ENCODE peak calls at places on chromosomes 11 and 22, in eight cellular contexts. V, N, X, Q, M, W, S and T are unnamed samples.

GRCh38 chr22:37661160-37661924 is 2.8 kb downstream of the PDXP start:
- DNase-seq in V (peak; percentile 35), N (peak; percentile 42), X (no peak), Q (no peak), M (peak; percentile 48), W (no peak), S (peak; percentile 85), T (no peak)

GRCh38 chr11:69799097-69799496 is 20.1 kb downstream of the FGF3 start:
- DNase-seq in V (no peak), N (no peak), X (no peak), Q (no peak), M (no peak), W (no peak), S (no peak), T (no peak)

GRCh38 chr11:35030716-35031213 is 108.2 kb upstream of the CD44 start:
- DNase-seq in V (peak; percentile 96), N (no peak), X (no peak), Q (peak; percentile 76), M (peak; percentile 27), W (peak; percentile 58), S (peak; percentile 100), T (peak; percentile 75)

GRCh38 chr22:36453855-36454378 is 27.5 kb downstream of the TXN2 start:
- DNase-seq in V (no peak), N (no peak), X (no peak), Q (no peak), M (no peak), W (no peak), S (no peak), T (no peak)

GRCh38 chr11:107780775-107781174 is 68.9 kb upstream of the SLN start:
- DNase-seq in V (peak; percentile 63), N (no peak), X (no peak), Q (no peak), M (no peak), W (no peak), S (no peak), T (no peak)

GRCh38 chr22:23457586-23457985 is 122.5 kb downstream of the IGLL1 start:
- DNase-seq in V (no peak), N (no peak), X (no peak), Q (no peak), M (no peak), W (no peak), S (no peak), T (peak; percentile 66)

GRCh38 chr11:35082322-35083180 is 56.4 kb upstream of the CD44 start:
- DNase-seq in V (peak; percentile 80), N (peak; percentile 94), X (peak; percentile 51), Q (peak; percentile 59), M (peak; percentile 96), W (peak; percentile 53), S (peak; percentile 95), T (peak; percentile 87)

GRCh38 chr22:23534851-23535717 is 45.0 kb downstream of the IGLL1 start:
- DNase-seq in V (no peak), N (no peak), X (no peak), Q (no peak), M (no peak), W (no peak), S (no peak), T (no peak)

GRCh38 chr11:16632295-16633200 is 105.9 kb upstream of the C11orf58 start:
- DNase-seq in V (peak; percentile 66), N (no peak), X (no peak), Q (no peak), M (no peak), W (no peak), S (peak; percentile 46), T (no peak)

GRCh38 chr11:12216542-12217422 is 106.4 kb downstream of the MICAL2 start:
- DNase-seq in V (no peak), N (no peak), X (peak; percentile 56), Q (no peak), M (no peak), W (no peak), S (no peak), T (no peak)

GRCh38 chr22:49517211-49517610 is 310.5 kb downstream of the BRD1 start:
- DNase-seq in V (no peak), N (no peak), X (no peak), Q (no peak), M (no peak), W (no peak), S (no peak), T (no peak)

GRCh38 chr11:46722566-46723358 is 3.7 kb downstream of the F2 start:
- DNase-seq in V (no peak), N (no peak), X (no peak), Q (no peak), M (no peak), W (no peak), S (no peak), T (no peak)

GRCh38 chr22:20957118-20957690 is 9.9 kb upstream of the AIFM3 start:
- DNase-seq in V (peak; percentile 22), N (no peak), X (peak; percentile 30), Q (peak; percentile 27), M (no peak), W (no peak), S (peak; percentile 67), T (no peak)

GRCh38 chr22:23404689-23405365 is 175.3 kb downstream of the IGLL1 start:
- DNase-seq in V (peak; percentile 31), N (no peak), X (peak; percentile 42), Q (no peak), M (no peak), W (peak; percentile 24), S (peak; percentile 31), T (peak; percentile 69)

GRCh38 chr22:28989912-28990311 is 71.7 kb downstream of the C22orf31 start:
- DNase-seq in V (no peak), N (no peak), X (no peak), Q (no peak), M (no peak), W (no peak), S (no peak), T (no peak)

GRCh38 chr11:95599959-95600586 is 189.5 kb downstream of the FAM76B start:
- DNase-seq in V (no peak), N (peak; percentile 27), X (no peak), Q (no peak), M (peak; percentile 72), W (no peak), S (no peak), T (no peak)

GRCh38 chr11:58688779-58689503 is 42.8 kb downstream of the GLYAT start:
- DNase-seq in V (peak; percentile 62), N (no peak), X (no peak), Q (no peak), M (no peak), W (no peak), S (peak; percentile 57), T (no peak)

GRCh38 chr11:8283510-8284272 is 20.0 kb upstream of the LMO1 start:
- DNase-seq in V (no peak), N (no peak), X (no peak), Q (no peak), M (no peak), W (no peak), S (peak; percentile 16), T (no peak)

GRCh38 chr11:19232910-19233503 is 7.7 kb downstream of the E2F8 start:
- DNase-seq in V (peak; percentile 87), N (no peak), X (no peak), Q (no peak), M (no peak), W (no peak), S (peak; percentile 90), T (no peak)

GRCh38 chr11:113242767-113243397 is 71.5 kb upstream of the TTC12 start:
- DNase-seq in V (no peak), N (peak; percentile 10), X (no peak), Q (no peak), M (peak; percentile 53), W (no peak), S (peak; percentile 80), T (peak; percentile 58)
- H3K4me3 ChIP-seq in V (no peak overlapping the region), N (peak overlapping the region; percentile 30), X (peak overlapping the region; percentile 37), Q (peak overlapping the region; percentile 51), M (peak overlapping the region; percentile 61), W (peak overlapping the region; percentile 31), S (peak overlapping the region; percentile 76), T (no peak overlapping the region)

DNA sequence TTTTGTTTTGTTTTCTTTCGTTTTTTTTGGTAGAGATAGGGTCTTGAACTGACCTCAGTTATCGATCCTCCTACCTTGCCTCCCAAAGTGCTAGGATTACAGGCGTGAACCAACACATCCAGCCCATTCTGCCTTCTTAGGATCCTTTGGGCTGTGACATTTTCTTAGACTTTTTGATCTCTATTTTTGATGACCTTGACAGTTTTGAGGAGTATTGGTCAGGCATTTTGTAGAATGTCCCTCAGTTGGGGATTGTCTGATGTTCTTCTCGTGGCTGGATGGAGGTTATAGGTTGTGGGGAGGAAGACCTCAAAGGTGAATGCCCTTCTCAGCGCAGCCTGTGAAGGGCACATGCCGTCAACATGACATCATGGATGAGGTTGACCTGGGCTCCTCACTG is 19.5 kb upstream of the RAB1B start:
- DNase-seq in V (no peak), N (no peak), X (no peak), Q (no peak), M (no peak), W (no peak), S (no peak), T (no peak)
- H3K27ac ChIP-seq in V (no peak overlapping the region), N (no peak overlapping the region), X (no peak overlapping the region), Q (no peak overlapping the region), M (no peak overlapping the region), W (no peak overlapping the region), S (no peak overlapping the region), T (no peak overlapping the region)

GRCh38 chr22:48320671-48321515 is 1506.8 kb downstream of the BRD1 start:
- DNase-seq in V (no peak), N (no peak), X (no peak), Q (no peak), M (no peak), W (no peak), S (no peak), T (peak; percentile 40)

GRCh38 chr22:48321986-48322545 is 1505.6 kb downstream of the BRD1 start:
- DNase-seq in V (no peak), N (no peak), X (no peak), Q (no peak), M (no peak), W (no peak), S (no peak), T (peak; percentile 43)

GRCh38 chr22:48322907-48323306 is 1504.8 kb downstream of the BRD1 start:
- DNase-seq in V (no peak), N (no peak), X (no peak), Q (no peak), M (no peak), W (no peak), S (no peak), T (no peak)

GRCh38 chr22:48320048-48320655 is 1507.5 kb downstream of the BRD1 start:
- DNase-seq in V (no peak), N (no peak), X (no peak), Q (no peak), M (no peak), W (no peak), S (no peak), T (peak; percentile 21)

GRCh38 chr22:48323746-48324145 is 1503.9 kb downstream of the BRD1 start:
- DNase-seq in V (no peak), N (no peak), X (no peak), Q (no peak), M (no peak), W (no peak), S (no peak), T (no peak)
- H3K9me3 ChIP-seq in V (no peaks in the 10 kb centered on the region), N (no peaks in the 10 kb centered on the region), X (no peaks in the 10 kb centered on the region), Q (no peaks in the 10 kb centered on the region), M (peaks cover 4% of the 10 kb centered on the region), W (peaks cover 39% of the 10 kb centered on the region), S (no peaks in the 10 kb centered on the region), T (peaks cover 6% of the 10 kb centered on the region)

DNA sequence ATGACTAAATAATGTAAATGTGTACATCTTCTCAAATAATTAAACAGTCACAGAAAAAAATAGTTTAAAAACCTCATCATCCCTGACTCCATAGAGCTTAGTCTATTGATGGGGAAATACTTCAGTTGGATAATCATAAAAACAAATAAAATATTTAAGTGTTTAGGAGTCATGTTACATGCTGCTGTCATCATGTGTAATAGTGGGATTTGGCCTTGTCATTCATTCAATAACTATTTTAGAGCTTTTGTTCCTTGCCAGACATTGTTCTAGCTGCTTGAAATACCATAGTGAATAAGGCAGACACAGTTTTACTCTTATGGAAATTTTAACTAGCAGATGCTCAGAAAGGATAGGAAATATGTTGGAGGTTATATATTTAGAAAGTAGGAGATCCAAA is 324.8 kb downstream of the CASP12 start:
- DNase-seq in V (peak; percentile 93), N (no peak), X (no peak), Q (no peak), M (no peak), W (no peak), S (peak; percentile 29), T (no peak)
- H3K4me3 ChIP-seq in V (no peak overlapping the region), N (no peak overlapping the region), X (no peak overlapping the region), Q (no peak overlapping the region), M (no peak overlapping the region), W (no peak overlapping the region), S (no peak overlapping the region), T (no peak overlapping the region)